ENCODE peak calls at places on chromosomes 7 and 10, in four cellular contexts. One of them, this sample, is unnamed.
A peak's percentile ranks its signal among the peaks of the same experiment; 100 is the strongest.

GRCh38 chr10:17742918-17743317 is 9.1 kb upstream of the TMEM236 start:
- DNase-seq in Calu3: peak; percentile 64
- DNase-seq in body of pancreas: peak; percentile 56
- DNase-seq in AG04449: no peak
- DNase-seq in this sample: no peak

GRCh38 chr7:126842451-126842850 is 410.3 kb downstream of the GRM8 start:
- DNase-seq in AG04449: no peak
- DNase-seq in body of pancreas: no peak
- DNase-seq in Calu3: no peak
- DNase-seq in this sample: no peak

GRCh38 chr7:105306160-105306784 is 82.4 kb downstream of the SRPK2 start:
- DNase-seq in body of pancreas: no peak
- DNase-seq in Calu3: no peak
- DNase-seq in AG04449: no peak
- DNase-seq in this sample: no peak

GRCh38 chr7:140484951-140485350 is 5.6 kb upstream of the MKRN1 start:
- DNase-seq in body of pancreas: no peak
- DNase-seq in AG04449: no peak
- DNase-seq in Calu3: no peak
- DNase-seq in this sample: no peak

GRCh38 chr10:44310762-44311562 is 73.9 kb downstream of the CXCL12 start:
- DNase-seq in body of pancreas: peak; percentile 90
- DNase-seq in Calu3: peak; percentile 78
- DNase-seq in AG04449: no peak
- DNase-seq in this sample: no peak

GRCh38 chr10:90800232-90800796 is 57.5 kb downstream of the HTR7 start:
- DNase-seq in AG04449: no peak
- DNase-seq in body of pancreas: no peak
- DNase-seq in Calu3: no peak
- DNase-seq in this sample: no peak

GRCh38 chr10:127142141-127142540 is 54.2 kb downstream of the INSYN2A start:
- DNase-seq in AG04449: no peak
- DNase-seq in Calu3: no peak
- DNase-seq in body of pancreas: no peak
- DNase-seq in this sample: no peak

GRCh38 chr7:503575-504111 is 16.0 kb downstream of the PDGFA start:
- DNase-seq in AG04449: no peak
- DNase-seq in body of pancreas: peak; percentile 98
- DNase-seq in Calu3: peak; percentile 94
- DNase-seq in this sample: no peak

GRCh38 chr7:35185908-35186731 is 67.8 kb downstream of the TBX20 start:
- DNase-seq in body of pancreas: peak; percentile 20
- DNase-seq in AG04449: no peak
- DNase-seq in Calu3: peak; percentile 68
- DNase-seq in this sample: no peak

GRCh38 chr10:5566606-5567005 is 41.8 kb downstream of the CALML3 start:
- DNase-seq in body of pancreas: no peak
- DNase-seq in AG04449: no peak
- DNase-seq in Calu3: no peak
- DNase-seq in this sample: no peak

GRCh38 chr10:131803863-131804425 is 96.9 kb upstream of the PPP2R2D start:
- DNase-seq in body of pancreas: no peak
- DNase-seq in AG04449: no peak
- DNase-seq in Calu3: no peak
- DNase-seq in this sample: no peak

GRCh38 chr10:46270086-46270811 is 16.5 kb upstream of the ANTXRL start:
- DNase-seq in AG04449: no peak
- DNase-seq in Calu3: no peak
- DNase-seq in body of pancreas: no peak
- DNase-seq in this sample: no peak

GRCh38 chr7:112290065-112290464 is 83.6 kb downstream of the ZNF277 start:
- DNase-seq in body of pancreas: no peak
- DNase-seq in AG04449: no peak
- DNase-seq in Calu3: no peak
- DNase-seq in this sample: no peak

GRCh38 chr10:35972275-35972674 is 330.2 kb upstream of the FZD8 start:
- DNase-seq in Calu3: no peak
- DNase-seq in AG04449: no peak
- DNase-seq in body of pancreas: no peak
- DNase-seq in this sample: no peak

GRCh38 chr7:29084832-29085231 is 61.5 kb downstream of the CPVL start:
- DNase-seq in body of pancreas: no peak
- DNase-seq in Calu3: no peak
- DNase-seq in AG04449: no peak
- DNase-seq in this sample: no peak

GRCh38 chr10:6052247-6053221 is 9.6 kb downstream of the IL2RA start:
- DNase-seq in Calu3: peak; percentile 52
- DNase-seq in AG04449: no peak
- DNase-seq in body of pancreas: no peak
- DNase-seq in this sample: no peak

GRCh38 chr7:97006146-97006950 is 995 bp downstream of the DLX6 start:
- DNase-seq in AG04449: no peak
- DNase-seq in body of pancreas: no peak
- DNase-seq in Calu3: peak; percentile 41
- DNase-seq in this sample: no peak

DNA sequence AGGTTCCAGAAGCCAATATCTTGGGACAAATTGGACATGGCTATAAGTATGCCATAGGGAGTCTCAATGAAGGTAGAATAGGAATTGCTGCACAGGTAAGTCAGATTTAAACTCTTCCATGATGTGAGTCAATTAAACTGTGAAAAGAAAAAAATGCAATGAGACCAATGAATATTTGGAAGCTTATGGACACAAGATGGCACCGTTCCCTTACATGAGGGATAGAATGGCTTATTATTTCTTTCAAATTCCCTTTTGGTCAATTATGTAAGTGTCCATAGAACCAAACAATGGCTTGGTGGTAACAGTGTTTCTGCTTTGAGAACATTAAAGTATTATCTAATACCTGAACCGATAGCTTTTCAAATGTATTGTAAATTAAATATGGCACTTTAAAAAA is 35.6 kb downstream of the ACADSB start:
- DNase-seq in body of pancreas: no peak
- DNase-seq in Calu3: no peak
- DNase-seq in AG04449: no peak
- DNase-seq in this sample: no peak
- TF ChIP-seq CTCF in body of pancreas: no peak
- TF ChIP-seq CTCF in Calu3: peak; percentile 14
- TF ChIP-seq CTCF in AG04449: no peak
- TF ChIP-seq CTCF in this sample: no peak

DNA sequence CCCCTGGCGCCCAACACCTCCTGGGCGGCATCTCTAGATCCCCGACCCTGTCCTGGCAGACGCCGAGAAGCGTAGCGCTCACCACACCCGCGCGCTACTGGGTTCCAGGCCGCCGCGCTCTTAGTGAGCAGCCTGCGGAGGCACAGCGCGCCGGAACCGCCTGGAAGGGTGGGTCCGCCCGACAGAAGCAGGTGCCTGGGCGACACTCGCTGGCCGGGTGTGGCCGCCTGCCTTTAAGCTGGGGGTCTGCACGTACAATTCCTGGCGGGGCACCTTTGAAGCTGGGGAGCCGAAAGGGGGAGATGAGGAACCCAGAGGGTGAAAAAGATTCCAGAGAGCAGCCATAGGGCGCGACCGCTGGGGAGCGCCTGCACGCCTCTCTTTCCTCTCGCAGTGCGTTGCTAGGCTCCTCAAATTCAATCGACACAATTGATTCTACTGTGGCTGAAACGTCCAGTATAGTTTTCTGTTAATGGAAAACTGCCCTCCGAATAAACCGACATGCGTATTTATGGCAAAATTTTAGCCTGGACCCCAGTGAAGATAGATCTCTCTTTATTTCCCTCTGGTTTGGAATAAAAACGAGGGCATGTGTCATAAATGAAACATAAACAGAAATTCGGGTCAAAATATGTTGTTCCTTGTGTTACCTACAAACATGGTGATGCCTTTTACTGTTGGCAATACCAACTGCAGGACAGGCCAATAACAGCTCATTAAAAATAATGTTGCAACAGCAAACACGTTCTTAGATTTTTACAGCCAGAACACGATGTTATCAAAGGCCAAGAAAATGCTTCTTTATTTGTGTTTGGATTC is 4.6 kb downstream of the HMX3 start:
- DNase-seq in AG04449: no peak
- DNase-seq in body of pancreas: no peak
- DNase-seq in Calu3: peak; percentile 27
- DNase-seq in this sample: no peak
- TF ChIP-seq CTCF in AG04449: no peak
- TF ChIP-seq CTCF in body of pancreas: no peak
- TF ChIP-seq CTCF in Calu3: no peak
- TF ChIP-seq CTCF in this sample: no peak

DNA sequence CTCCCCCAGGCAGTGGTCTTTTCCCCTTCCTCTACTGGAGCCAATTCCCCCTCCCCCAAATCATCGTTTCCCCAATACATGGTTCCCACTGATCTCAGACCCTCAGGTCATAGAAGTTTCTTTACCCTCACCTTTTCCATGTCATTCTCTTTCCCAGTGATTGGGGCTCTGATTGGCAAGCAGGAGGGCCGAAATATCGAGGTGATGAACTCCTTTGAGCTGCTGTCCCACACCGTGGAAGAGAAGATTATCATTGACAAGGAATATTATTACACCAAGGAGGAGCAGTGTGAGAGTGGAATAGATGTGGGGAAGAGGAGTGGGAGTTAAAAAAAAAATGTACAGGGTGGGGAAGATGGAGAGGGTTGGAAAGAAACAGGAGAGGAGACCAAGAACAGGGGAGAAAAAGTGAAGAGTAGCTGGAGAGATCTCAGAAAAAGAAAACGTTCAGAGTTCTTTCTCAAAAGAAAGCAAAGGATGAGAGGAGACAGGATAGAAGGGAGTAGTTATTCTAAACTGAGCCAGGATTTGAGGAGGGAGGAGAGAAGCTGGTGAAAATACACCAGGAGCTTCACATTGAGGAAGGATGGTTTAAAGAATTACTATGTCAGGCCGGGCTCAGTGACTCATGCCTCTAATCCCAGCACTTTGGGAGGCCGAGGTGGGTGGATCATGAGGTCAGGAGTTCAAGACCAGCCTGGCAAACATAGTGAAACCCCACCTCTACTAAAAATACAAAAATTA is 861 bp downstream of the COPS6 start:
- DNase-seq in body of pancreas: no peak
- DNase-seq in AG04449: no peak
- DNase-seq in Calu3: no peak
- DNase-seq in this sample: no peak
- TF ChIP-seq CTCF in body of pancreas: no peak
- TF ChIP-seq CTCF in AG04449: no peak
- TF ChIP-seq CTCF in Calu3: no peak
- TF ChIP-seq CTCF in this sample: no peak

GRCh38 chr10:116511365-116511764 is 34.4 kb upstream of the PNLIP start:
- DNase-seq in body of pancreas: peak; percentile 40
- DNase-seq in AG04449: no peak
- DNase-seq in Calu3: no peak
- DNase-seq in this sample: no peak
- TF ChIP-seq CTCF in body of pancreas: peak; percentile 27
- TF ChIP-seq CTCF in AG04449: no peak
- TF ChIP-seq CTCF in Calu3: no peak
- TF ChIP-seq CTCF in this sample: no peak